ENCODE peak calls at places on chromosome 14, in four cellular contexts. One of them, this sample, is unnamed.

GRCh38 chr14:31927348-31927826 is 149.7 kb upstream of the ARHGAP5 start:
- DNase-seq in sigmoid colon: no peak
- DNase-seq in NCI-H2081: no peak
- DNase-seq in cardiac fibroblast: peak; percentile 67
- DNase-seq in this sample: no peak

GRCh38 chr14:51008416-51008815 is 64.1 kb upstream of the PYGL start:
- DNase-seq in sigmoid colon: no peak
- DNase-seq in NCI-H2081: no peak
- DNase-seq in cardiac fibroblast: no peak
- DNase-seq in this sample: no peak

GRCh38 chr14:104845834-104846441 is 19.1 kb upstream of the CEP170B start:
- DNase-seq in sigmoid colon: no peak
- DNase-seq in NCI-H2081: no peak
- DNase-seq in cardiac fibroblast: no peak
- DNase-seq in this sample: no peak

GRCh38 chr14:75539562-75540478 is 17.6 kb downstream of the BATF start:
- DNase-seq in sigmoid colon: no peak
- DNase-seq in NCI-H2081: no peak
- DNase-seq in cardiac fibroblast: no peak
- DNase-seq in this sample: no peak

GRCh38 chr14:47658041-47658440 is 17.4 kb downstream of the MDGA2 start:
- DNase-seq in sigmoid colon: no peak
- DNase-seq in NCI-H2081: no peak
- DNase-seq in cardiac fibroblast: no peak
- DNase-seq in this sample: no peak

GRCh38 chr14:89388853-89389252 is 28.2 kb downstream of the FOXN3 start:
- DNase-seq in sigmoid colon: peak; percentile 58
- DNase-seq in NCI-H2081: no peak
- DNase-seq in cardiac fibroblast: peak; percentile 56
- DNase-seq in this sample: no peak

GRCh38 chr14:68510201-68510600 is 282.7 kb downstream of the ZFP36L1 start:
- DNase-seq in sigmoid colon: peak; percentile 91
- DNase-seq in NCI-H2081: no peak
- DNase-seq in cardiac fibroblast: peak; percentile 66
- DNase-seq in this sample: no peak

GRCh38 chr14:20681348-20682126 is 2.8 kb upstream of the RNASE4 start:
- DNase-seq in sigmoid colon: peak; percentile 93
- DNase-seq in NCI-H2081: peak; percentile 80
- DNase-seq in cardiac fibroblast: peak; percentile 91
- DNase-seq in this sample: peak; percentile 88

GRCh38 chr14:20714593-20715250 is 26.2 kb downstream of the ANG start:
- DNase-seq in sigmoid colon: peak; percentile 86
- DNase-seq in NCI-H2081: no peak
- DNase-seq in cardiac fibroblast: peak; percentile 87
- DNase-seq in this sample: peak; percentile 97

GRCh38 chr14:24366664-24367505 is 1.1 kb upstream of the NFATC4 start:
- DNase-seq in sigmoid colon: peak; percentile 96
- DNase-seq in NCI-H2081: peak; percentile 98
- DNase-seq in cardiac fibroblast: peak; percentile 99
- DNase-seq in this sample: no peak

GRCh38 chr14:53956427-53957201 is at the start of gene BMP4:
- DNase-seq in sigmoid colon: peak; percentile 95
- DNase-seq in NCI-H2081: no peak
- DNase-seq in cardiac fibroblast: peak; percentile 70
- DNase-seq in this sample: no peak

GRCh38 chr14:76051717-76052459 is 66.3 kb downstream of the IFT43 start:
- DNase-seq in sigmoid colon: no peak
- DNase-seq in NCI-H2081: no peak
- DNase-seq in cardiac fibroblast: no peak
- DNase-seq in this sample: no peak

GRCh38 chr14:99727096-99727870 is 43.2 kb downstream of the CYP46A1 start:
- DNase-seq in sigmoid colon: peak; percentile 60
- DNase-seq in NCI-H2081: no peak
- DNase-seq in cardiac fibroblast: no peak
- DNase-seq in this sample: no peak

GRCh38 chr14:77491056-77491455 is 7.6 kb downstream of the ISM2 start:
- DNase-seq in sigmoid colon: peak; percentile 12
- DNase-seq in NCI-H2081: no peak
- DNase-seq in cardiac fibroblast: no peak
- DNase-seq in this sample: no peak

GRCh38 chr14:98470663-98471062 is 801.3 kb downstream of the BCL11B start:
- DNase-seq in sigmoid colon: no peak
- DNase-seq in NCI-H2081: no peak
- DNase-seq in cardiac fibroblast: no peak
- DNase-seq in this sample: no peak

This sample was measured in MV-4-11.